ENCODE peak calls at places on chromosomes 5 and 9, in eight cellular contexts. T is ascending aorta, F is right cardiac atrium, N is osteoblast, Z is body of pancreas, O is cardiac muscle cell, R is stomach, Y is PC-3. V is an unnamed sample.

GRCh38 chr9:110015759-110016158 is 192.2 kb downstream of the C9orf152 start:
- DNase-seq in T (no peak), F (no peak), N (peak; percentile 22), Z (no peak), O (no peak), R (no peak), Y (peak; percentile 88), V (peak; percentile 55)

GRCh38 chr9:111005711-111006482 is 32.4 kb downstream of the LPAR1 start:
- DNase-seq in T (no peak), F (no peak), N (no peak), Z (no peak), O (no peak), R (no peak), Y (no peak), V (no peak)

GRCh38 chr9:128553695-128554094 is 1.3 kb downstream of the SPTAN1 start:
- DNase-seq in T (no peak), F (no peak), N (peak; percentile 87), Z (no peak), O (no peak), R (no peak), Y (peak; percentile 25), V (peak; percentile 33)

GRCh38 chr9:114988962-114989599 is 58.7 kb upstream of the TNFSF8 start:
- DNase-seq in T (no peak), F (no peak), N (no peak), Z (no peak), O (no peak), R (no peak), Y (peak; percentile 80), V (no peak)

GRCh38 chr5:174371600-174372094 is 326.1 kb downstream of the NSG2 start:
- DNase-seq in T (no peak), F (no peak), N (no peak), Z (no peak), O (no peak), R (no peak), Y (peak; percentile 90), V (peak; percentile 2)

GRCh38 chr5:179818746-179819295 is 1.9 kb upstream of the SQSTM1 start:
- DNase-seq in T (peak; percentile 96), F (peak; percentile 95), N (peak; percentile 99), Z (peak; percentile 98), O (peak; percentile 91), R (peak; percentile 98), Y (peak; percentile 88), V (peak; percentile 94)

GRCh38 chr9:130453487-130453886 is 8.7 kb downstream of the ASS1 start:
- DNase-seq in T (no peak), F (peak; percentile 66), N (no peak), Z (peak; percentile 94), O (peak; percentile 93), R (peak; percentile 89), Y (peak; percentile 24), V (peak; percentile 82)

GRCh38 chr9:82456621-82457020 is 468.0 kb downstream of the SPATA31D1 start:
- DNase-seq in T (no peak), F (no peak), N (peak; percentile 30), Z (no peak), O (no peak), R (no peak), Y (peak; percentile 39), V (no peak)

GRCh38 chr5:135140805-135141204 is 106.8 kb upstream of the PITX1 start:
- DNase-seq in T (peak; percentile 70), F (peak; percentile 43), N (peak; percentile 95), Z (no peak), O (no peak), R (no peak), Y (peak; percentile 36), V (no peak)

GRCh38 chr9:98430535-98430934 is 175.1 kb upstream of the TBC1D2 start:
- DNase-seq in T (no peak), F (peak; percentile 16), N (no peak), Z (no peak), O (peak; percentile 4), R (no peak), Y (no peak), V (no peak)

GRCh38 chr5:40603378-40603777 is 76.3 kb upstream of the PTGER4 start:
- DNase-seq in T (no peak), F (no peak), N (peak; percentile 17), Z (no peak), O (no peak), R (no peak), Y (no peak), V (peak; percentile 84)

GRCh38 chr5:171493646-171494393 is 74.4 kb downstream of the FGF18 start:
- DNase-seq in T (no peak), F (no peak), N (no peak), Z (no peak), O (no peak), R (no peak), Y (no peak), V (no peak)

GRCh38 chr9:121738391-121738790 is 87.0 kb downstream of the DAB2IP start:
- DNase-seq in T (no peak), F (no peak), N (no peak), Z (no peak), O (no peak), R (no peak), Y (no peak), V (no peak)

GRCh38 chr9:121736147-121736721 is 84.8 kb downstream of the DAB2IP start:
- DNase-seq in T (peak; percentile 84), F (peak; percentile 89), N (peak; percentile 86), Z (peak; percentile 85), O (peak; percentile 76), R (peak; percentile 82), Y (no peak), V (no peak)

GRCh38 chr9:121737481-121737931 is 86.1 kb downstream of the DAB2IP start:
- DNase-seq in T (no peak), F (no peak), N (no peak), Z (no peak), O (no peak), R (no peak), Y (no peak), V (no peak)

GRCh38 chr9:121735792-121736130 is 84.3 kb downstream of the DAB2IP start:
- DNase-seq in T (no peak), F (no peak), N (no peak), Z (no peak), O (peak; percentile 30), R (no peak), Y (no peak), V (no peak)

DNA sequence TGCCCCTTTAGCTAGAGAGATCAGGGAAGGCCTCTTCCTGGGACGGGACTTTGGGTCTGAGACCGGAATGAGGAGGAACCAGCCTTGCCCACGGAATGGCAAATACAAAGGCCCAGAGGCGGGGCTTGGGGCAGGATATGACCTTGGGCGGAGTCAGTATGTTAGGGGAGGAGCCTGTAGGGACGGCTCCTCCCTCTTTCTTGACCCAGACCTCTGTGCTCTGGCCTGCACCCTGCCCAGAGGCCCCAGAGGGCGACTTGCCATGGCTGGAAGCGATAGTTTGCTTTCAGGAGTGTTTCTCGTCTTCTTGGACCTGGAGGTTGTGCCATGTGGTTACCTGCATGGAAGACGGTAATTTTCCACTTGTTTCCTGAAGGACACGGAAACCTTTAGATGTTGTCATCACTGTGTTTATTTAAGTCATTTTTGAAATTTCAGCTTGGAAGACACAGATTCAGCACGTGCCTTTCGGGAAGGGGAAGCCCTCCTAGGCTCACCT is 85.6 kb downstream of the DAB2IP start:
- DNase-seq in T (no peak), F (peak; percentile 72), N (no peak), Z (peak; percentile 88), O (no peak), R (peak; percentile 91), Y (peak; percentile 14), V (no peak)
- H3K4me3 ChIP-seq in T (peak overlapping the region; percentile 66), F (peak overlapping the region; percentile 33), N (no peak overlapping the region), Z (no peak overlapping the region), O (peak overlapping the region; percentile 27), R (peak overlapping the region; percentile 50), Y (no peak overlapping the region), V (no peak overlapping the region)

DNA sequence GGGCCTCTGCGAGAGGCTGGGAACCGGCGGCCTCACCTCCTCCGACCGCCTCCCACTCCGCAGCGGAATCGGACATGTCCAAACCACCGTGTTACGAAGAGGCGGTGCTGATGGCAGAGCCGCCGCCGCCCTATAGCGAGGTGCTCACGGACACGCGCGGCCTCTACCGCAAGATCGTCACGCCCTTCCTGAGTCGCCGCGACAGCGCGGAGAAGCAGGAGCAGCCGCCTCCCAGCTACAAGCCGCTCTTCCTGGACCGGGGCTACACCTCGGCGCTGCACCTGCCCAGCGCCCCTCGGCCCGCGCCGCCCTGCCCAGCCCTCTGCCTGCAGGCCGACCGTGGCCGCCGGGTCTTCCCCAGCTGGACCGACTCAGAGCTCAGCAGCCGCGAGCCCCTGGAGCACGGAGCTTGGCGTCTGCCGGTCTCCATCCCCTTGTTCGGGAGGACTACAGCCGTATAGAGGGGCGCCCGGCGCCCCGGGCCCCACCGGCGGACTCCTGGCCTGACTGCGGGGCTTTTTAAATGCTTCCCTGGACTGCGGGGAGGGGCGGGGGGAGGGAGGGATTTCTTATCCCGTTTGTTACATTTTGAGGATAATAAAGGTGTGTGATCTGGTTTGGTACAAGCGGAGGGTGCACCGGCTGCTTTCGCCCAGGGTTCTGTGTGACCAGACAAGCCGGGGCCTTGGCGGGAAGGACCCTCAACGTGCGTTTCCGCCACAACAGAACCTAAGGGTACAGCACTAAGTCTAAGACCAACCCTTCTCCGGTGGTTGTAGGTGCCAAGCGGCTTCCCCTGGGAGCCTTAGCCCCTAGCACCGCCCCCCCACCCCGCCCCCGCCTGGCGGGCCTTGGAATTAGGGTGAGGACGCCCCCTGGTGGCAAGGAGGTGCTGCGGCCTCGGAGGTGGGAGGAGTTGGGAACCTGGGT is 9.3 kb downstream of the PRR7 start:
- DNase-seq in T (peak; percentile 98), F (peak; percentile 93), N (peak; percentile 100), Z (peak; percentile 96), O (peak; percentile 94), R (peak; percentile 96), Y (peak; percentile 93), V (peak; percentile 74)
- H3K4me3 ChIP-seq in T (peak overlapping the region; percentile 92), F (peak overlapping the region; percentile 54), N (peak overlapping the region; percentile 66), Z (peak overlapping the region; percentile 41), O (peak overlapping the region; percentile 54), R (peak overlapping the region; percentile 56), Y (peak overlapping the region; percentile 88), V (peak overlapping the region; percentile 43)

GRCh38 chr9:70933318-70933717 is 188.1 kb downstream of the TRPM3 start:
- DNase-seq in T (no peak), F (no peak), N (no peak), Z (no peak), O (no peak), R (no peak), Y (no peak), V (no peak)

GRCh38 chr9:70936536-70936935 is 184.9 kb downstream of the TRPM3 start:
- DNase-seq in T (no peak), F (no peak), N (peak; percentile 77), Z (no peak), O (no peak), R (no peak), Y (no peak), V (no peak)

GRCh38 chr9:70935856-70936255 is 185.6 kb downstream of the TRPM3 start:
- DNase-seq in T (no peak), F (no peak), N (no peak), Z (no peak), O (no peak), R (no peak), Y (no peak), V (no peak)

GRCh38 chr9:70932097-70932496 is 189.3 kb downstream of the TRPM3 start:
- DNase-seq in T (no peak), F (no peak), N (no peak), Z (no peak), O (no peak), R (no peak), Y (no peak), V (no peak)

GRCh38 chr9:70934642-70935041 is 186.8 kb downstream of the TRPM3 start:
- DNase-seq in T (no peak), F (no peak), N (no peak), Z (no peak), O (no peak), R (no peak), Y (no peak), V (no peak)
- H3K4me3 ChIP-seq in T (no peak overlapping the region), F (no peak overlapping the region), N (no peak overlapping the region), Z (no peak overlapping the region), O (no peak overlapping the region), R (no peak overlapping the region), Y (no peak overlapping the region), V (no peak overlapping the region)

GRCh38 chr5:74500037-74500917 is 140.3 kb downstream of the ENC1 start:
- DNase-seq in T (no peak), F (no peak), N (peak; percentile 27), Z (no peak), O (no peak), R (no peak), Y (no peak), V (no peak)
- H3K4me3 ChIP-seq in T (no peak overlapping the region), F (no peak overlapping the region), N (no peak overlapping the region), Z (no peak overlapping the region), O (no peak overlapping the region), R (no peak overlapping the region), Y (no peak overlapping the region), V (no peak overlapping the region)

V was measured in retinal pigment epithelial cell.